ENCODE peak calls at places on chromosomes 6 and 20, in ten cellular contexts. One of them, this sample, is unnamed.
A peak's percentile ranks its signal among the peaks of the same experiment; 100 is the strongest.

GRCh38 chr6:41625442-41625841 is 12.8 kb upstream of the MDFI start:
- DNase-seq in glutamatergic neuron: no peak
- DNase-seq in lower leg skin: peak; percentile 91
- DNase-seq in H9: no peak
- DNase-seq in bronchial epithelial cell: peak; percentile 77
- DNase-seq in BE2C: no peak
- DNase-seq in cardiac muscle cell: peak; percentile 32
- DNase-seq in left ventricle myocardium inferior: peak; percentile 49
- DNase-seq in choroid plexus epithelial cell: peak; percentile 48
- DNase-seq in ovary: no peak
- DNase-seq in this sample: peak; percentile 93

GRCh38 chr20:40230486-40230885 is 458.6 kb downstream of the MAFB start:
- DNase-seq in glutamatergic neuron: no peak
- DNase-seq in lower leg skin: no peak
- DNase-seq in H9: no peak
- DNase-seq in bronchial epithelial cell: no peak
- DNase-seq in BE2C: no peak
- DNase-seq in cardiac muscle cell: no peak
- DNase-seq in left ventricle myocardium inferior: no peak
- DNase-seq in choroid plexus epithelial cell: no peak
- DNase-seq in ovary: no peak
- DNase-seq in this sample: no peak

GRCh38 chr6:81380718-81381338 is 371.7 kb downstream of the TENT5A start:
- DNase-seq in glutamatergic neuron: no peak
- DNase-seq in lower leg skin: no peak
- DNase-seq in H9: no peak
- DNase-seq in bronchial epithelial cell: no peak
- DNase-seq in BE2C: no peak
- DNase-seq in cardiac muscle cell: no peak
- DNase-seq in left ventricle myocardium inferior: no peak
- DNase-seq in choroid plexus epithelial cell: no peak
- DNase-seq in ovary: no peak
- DNase-seq in this sample: no peak

GRCh38 chr6:5093231-5094015 is 8.3 kb downstream of the PPP1R3G start:
- DNase-seq in glutamatergic neuron: no peak
- DNase-seq in lower leg skin: peak; percentile 75
- DNase-seq in H9: no peak
- DNase-seq in bronchial epithelial cell: no peak
- DNase-seq in BE2C: no peak
- DNase-seq in cardiac muscle cell: no peak
- DNase-seq in left ventricle myocardium inferior: no peak
- DNase-seq in choroid plexus epithelial cell: no peak
- DNase-seq in ovary: no peak
- DNase-seq in this sample: no peak

GRCh38 chr6:34146801-34147592 is 1.1 kb upstream of the GRM4 start:
- DNase-seq in glutamatergic neuron: no peak
- DNase-seq in lower leg skin: no peak
- DNase-seq in H9: peak; percentile 27
- DNase-seq in bronchial epithelial cell: peak; percentile 59
- DNase-seq in BE2C: no peak
- DNase-seq in cardiac muscle cell: peak; percentile 69
- DNase-seq in left ventricle myocardium inferior: no peak
- DNase-seq in choroid plexus epithelial cell: peak; percentile 14
- DNase-seq in ovary: no peak
- DNase-seq in this sample: peak; percentile 52

GRCh38 chr20:8631271-8631670 is 437.6 kb upstream of the PLCB4 start:
- DNase-seq in glutamatergic neuron: no peak
- DNase-seq in lower leg skin: no peak
- DNase-seq in H9: no peak
- DNase-seq in bronchial epithelial cell: no peak
- DNase-seq in BE2C: no peak
- DNase-seq in cardiac muscle cell: no peak
- DNase-seq in left ventricle myocardium inferior: no peak
- DNase-seq in choroid plexus epithelial cell: no peak
- DNase-seq in ovary: no peak
- DNase-seq in this sample: no peak

GRCh38 chr20:19251958-19252669 is 39.7 kb downstream of the SLC24A3 start:
- DNase-seq in glutamatergic neuron: no peak
- DNase-seq in lower leg skin: peak; percentile 60
- DNase-seq in H9: no peak
- DNase-seq in bronchial epithelial cell: no peak
- DNase-seq in BE2C: no peak
- DNase-seq in cardiac muscle cell: no peak
- DNase-seq in left ventricle myocardium inferior: no peak
- DNase-seq in choroid plexus epithelial cell: no peak
- DNase-seq in ovary: no peak
- DNase-seq in this sample: no peak

GRCh38 chr6:19322691-19323470 is 514.3 kb upstream of the ID4 start:
- DNase-seq in glutamatergic neuron: no peak
- DNase-seq in lower leg skin: no peak
- DNase-seq in H9: no peak
- DNase-seq in bronchial epithelial cell: peak; percentile 30
- DNase-seq in BE2C: no peak
- DNase-seq in cardiac muscle cell: peak; percentile 57
- DNase-seq in left ventricle myocardium inferior: no peak
- DNase-seq in choroid plexus epithelial cell: peak; percentile 60
- DNase-seq in ovary: no peak
- DNase-seq in this sample: no peak

GRCh38 chr20:9163995-9164394 is 95.1 kb downstream of the PLCB4 start:
- DNase-seq in glutamatergic neuron: no peak
- DNase-seq in lower leg skin: no peak
- DNase-seq in H9: no peak
- DNase-seq in bronchial epithelial cell: no peak
- DNase-seq in BE2C: no peak
- DNase-seq in cardiac muscle cell: no peak
- DNase-seq in left ventricle myocardium inferior: no peak
- DNase-seq in choroid plexus epithelial cell: no peak
- DNase-seq in ovary: no peak
- DNase-seq in this sample: no peak

GRCh38 chr6:143843689-143844405 is 709 bp downstream of the LTV1 start:
- DNase-seq in glutamatergic neuron: no peak
- DNase-seq in lower leg skin: no peak
- DNase-seq in H9: no peak
- DNase-seq in bronchial epithelial cell: peak; percentile 6
- DNase-seq in BE2C: no peak
- DNase-seq in cardiac muscle cell: peak; percentile 38
- DNase-seq in left ventricle myocardium inferior: no peak
- DNase-seq in choroid plexus epithelial cell: peak; percentile 26
- DNase-seq in ovary: no peak
- DNase-seq in this sample: peak; percentile 10

GRCh38 chr20:61937146-61937962 is 128.3 kb downstream of the TAF4 start:
- DNase-seq in glutamatergic neuron: no peak
- DNase-seq in lower leg skin: no peak
- DNase-seq in H9: no peak
- DNase-seq in bronchial epithelial cell: no peak
- DNase-seq in BE2C: peak; percentile 3
- DNase-seq in cardiac muscle cell: no peak
- DNase-seq in left ventricle myocardium inferior: peak; percentile 4
- DNase-seq in choroid plexus epithelial cell: no peak
- DNase-seq in ovary: peak; percentile 4
- DNase-seq in this sample: no peak

GRCh38 chr6:134452901-134453300 is 135.0 kb upstream of the SGK1 start:
- DNase-seq in glutamatergic neuron: no peak
- DNase-seq in lower leg skin: no peak
- DNase-seq in H9: no peak
- DNase-seq in bronchial epithelial cell: peak; percentile 23
- DNase-seq in BE2C: no peak
- DNase-seq in cardiac muscle cell: no peak
- DNase-seq in left ventricle myocardium inferior: no peak
- DNase-seq in choroid plexus epithelial cell: no peak
- DNase-seq in ovary: no peak
- DNase-seq in this sample: peak; percentile 25

GRCh38 chr20:8309638-8310037 is 177.6 kb downstream of the PLCB1 start:
- DNase-seq in glutamatergic neuron: no peak
- DNase-seq in lower leg skin: no peak
- DNase-seq in H9: peak; percentile 32
- DNase-seq in bronchial epithelial cell: peak; percentile 15
- DNase-seq in BE2C: no peak
- DNase-seq in cardiac muscle cell: peak; percentile 49
- DNase-seq in left ventricle myocardium inferior: no peak
- DNase-seq in choroid plexus epithelial cell: peak; percentile 55
- DNase-seq in ovary: no peak
- DNase-seq in this sample: no peak

DNA sequence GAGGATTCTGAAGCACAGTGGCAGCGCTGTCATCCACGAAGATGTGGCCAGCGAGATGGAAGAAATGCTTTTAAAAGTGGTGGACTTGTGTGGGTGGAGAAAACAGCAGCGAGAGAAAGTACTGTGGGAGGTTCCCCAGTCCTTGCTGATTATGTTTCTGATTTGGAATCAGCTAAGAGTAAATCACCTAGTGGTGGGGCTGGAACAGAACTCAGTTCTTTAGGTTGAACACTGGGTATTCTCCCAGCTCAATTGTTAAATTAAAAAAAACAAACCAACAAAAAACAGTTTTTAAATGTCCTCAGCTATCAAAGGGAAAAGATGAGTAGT is 515 bp upstream of the ZNF322 start:
- DNase-seq in glutamatergic neuron: no peak
- DNase-seq in lower leg skin: no peak
- DNase-seq in H9: no peak
- DNase-seq in bronchial epithelial cell: peak; percentile 29
- DNase-seq in BE2C: no peak
- DNase-seq in cardiac muscle cell: peak; percentile 35
- DNase-seq in left ventricle myocardium inferior: no peak
- DNase-seq in choroid plexus epithelial cell: peak; percentile 63
- DNase-seq in ovary: no peak
- DNase-seq in this sample: no peak
- TF ChIP-seq CTCF in glutamatergic neuron: no peak
- TF ChIP-seq CTCF in lower leg skin: no peak
- TF ChIP-seq CTCF in H9: peak; percentile 35
- TF ChIP-seq CTCF in bronchial epithelial cell: peak; percentile 8
- TF ChIP-seq CTCF in BE2C: peak; percentile 44
- TF ChIP-seq CTCF in cardiac muscle cell: peak; percentile 21
- TF ChIP-seq CTCF in left ventricle myocardium inferior: no peak
- TF ChIP-seq CTCF in choroid plexus epithelial cell: peak; percentile 44
- TF ChIP-seq CTCF in ovary: no peak
- TF ChIP-seq CTCF in this sample: peak; percentile 7

GRCh38 chr6:14640631-14641030 is 523.1 kb downstream of the CD83 start:
- DNase-seq in glutamatergic neuron: no peak
- DNase-seq in lower leg skin: no peak
- DNase-seq in H9: no peak
- DNase-seq in bronchial epithelial cell: no peak
- DNase-seq in BE2C: no peak
- DNase-seq in cardiac muscle cell: no peak
- DNase-seq in left ventricle myocardium inferior: no peak
- DNase-seq in choroid plexus epithelial cell: no peak
- DNase-seq in ovary: no peak
- DNase-seq in this sample: no peak

GRCh38 chr6:14641401-14641800 is 523.8 kb downstream of the CD83 start:
- DNase-seq in glutamatergic neuron: no peak
- DNase-seq in lower leg skin: no peak
- DNase-seq in H9: no peak
- DNase-seq in bronchial epithelial cell: no peak
- DNase-seq in BE2C: no peak
- DNase-seq in cardiac muscle cell: no peak
- DNase-seq in left ventricle myocardium inferior: peak; percentile 28
- DNase-seq in choroid plexus epithelial cell: no peak
- DNase-seq in ovary: no peak
- DNase-seq in this sample: no peak

GRCh38 chr6:14639983-14640599 is 522.5 kb downstream of the CD83 start:
- DNase-seq in glutamatergic neuron: no peak
- DNase-seq in lower leg skin: no peak
- DNase-seq in H9: peak; percentile 81
- DNase-seq in bronchial epithelial cell: no peak
- DNase-seq in BE2C: no peak
- DNase-seq in cardiac muscle cell: no peak
- DNase-seq in left ventricle myocardium inferior: no peak
- DNase-seq in choroid plexus epithelial cell: no peak
- DNase-seq in ovary: no peak
- DNase-seq in this sample: no peak

GRCh38 chr6:14638562-14638931 is 521.0 kb downstream of the CD83 start:
- DNase-seq in glutamatergic neuron: no peak
- DNase-seq in lower leg skin: no peak
- DNase-seq in H9: no peak
- DNase-seq in bronchial epithelial cell: no peak
- DNase-seq in BE2C: no peak
- DNase-seq in cardiac muscle cell: no peak
- DNase-seq in left ventricle myocardium inferior: no peak
- DNase-seq in choroid plexus epithelial cell: no peak
- DNase-seq in ovary: no peak
- DNase-seq in this sample: no peak

GRCh38 chr6:14638932-14639875 is 521.6 kb downstream of the CD83 start:
- DNase-seq in glutamatergic neuron: no peak
- DNase-seq in lower leg skin: no peak
- DNase-seq in H9: no peak
- DNase-seq in bronchial epithelial cell: peak; percentile 57
- DNase-seq in BE2C: no peak
- DNase-seq in cardiac muscle cell: peak; percentile 53
- DNase-seq in left ventricle myocardium inferior: peak; percentile 52
- DNase-seq in choroid plexus epithelial cell: peak; percentile 39
- DNase-seq in ovary: no peak
- DNase-seq in this sample: peak; percentile 11
- TF ChIP-seq CTCF in glutamatergic neuron: no peak
- TF ChIP-seq CTCF in lower leg skin: no peak
- TF ChIP-seq CTCF in H9: no peak
- TF ChIP-seq CTCF in bronchial epithelial cell: no peak
- TF ChIP-seq CTCF in BE2C: no peak
- TF ChIP-seq CTCF in cardiac muscle cell: no peak
- TF ChIP-seq CTCF in left ventricle myocardium inferior: peak; percentile 45
- TF ChIP-seq CTCF in choroid plexus epithelial cell: no peak
- TF ChIP-seq CTCF in ovary: no peak
- TF ChIP-seq CTCF in this sample: no peak

DNA sequence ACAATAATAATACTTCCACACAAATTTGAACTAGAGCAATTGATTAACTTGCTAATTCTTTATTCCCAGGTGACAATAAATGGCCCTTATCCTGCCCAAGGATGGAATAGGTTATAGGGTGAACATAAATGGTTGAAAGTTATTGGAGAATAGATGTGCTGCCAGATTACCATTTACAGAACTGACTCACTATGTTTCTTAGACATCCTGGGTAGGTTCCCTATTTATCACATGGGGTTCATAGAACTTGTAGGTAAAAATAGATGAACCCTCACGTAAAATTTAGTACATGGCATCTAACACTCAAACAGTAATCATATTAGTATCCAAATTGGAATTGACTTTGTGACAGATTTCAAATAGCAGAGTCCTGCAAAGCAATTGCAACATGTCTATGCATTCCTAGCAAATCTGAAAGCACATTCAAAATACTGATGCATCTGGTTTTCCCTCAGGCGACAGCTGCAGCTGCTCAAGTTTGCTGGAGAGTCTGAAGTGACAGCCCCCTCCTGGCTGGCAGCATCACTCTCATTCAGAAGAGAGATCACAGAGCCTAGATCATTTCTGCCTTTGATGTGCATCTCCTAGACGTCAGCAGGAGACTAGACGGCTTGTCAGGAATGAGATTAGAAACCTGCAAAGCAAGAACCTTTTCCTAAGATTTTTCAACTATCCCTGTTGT is 80.2 kb upstream of the RNF217 start:
- DNase-seq in glutamatergic neuron: peak; percentile 21
- DNase-seq in lower leg skin: no peak
- DNase-seq in H9: no peak
- DNase-seq in bronchial epithelial cell: peak; percentile 26
- DNase-seq in BE2C: peak; percentile 40
- DNase-seq in cardiac muscle cell: peak; percentile 75
- DNase-seq in left ventricle myocardium inferior: peak; percentile 17
- DNase-seq in choroid plexus epithelial cell: peak; percentile 74
- DNase-seq in ovary: no peak
- DNase-seq in this sample: peak; percentile 66
- TF ChIP-seq CTCF in glutamatergic neuron: no peak
- TF ChIP-seq CTCF in lower leg skin: no peak
- TF ChIP-seq CTCF in H9: no peak
- TF ChIP-seq CTCF in bronchial epithelial cell: no peak
- TF ChIP-seq CTCF in BE2C: no peak
- TF ChIP-seq CTCF in cardiac muscle cell: no peak
- TF ChIP-seq CTCF in left ventricle myocardium inferior: no peak
- TF ChIP-seq CTCF in choroid plexus epithelial cell: no peak
- TF ChIP-seq CTCF in ovary: no peak
- TF ChIP-seq CTCF in this sample: no peak

GRCh38 chr6:112144145-112144926 is 56.9 kb downstream of the FAM229B start:
- DNase-seq in glutamatergic neuron: no peak
- DNase-seq in lower leg skin: no peak
- DNase-seq in H9: no peak
- DNase-seq in bronchial epithelial cell: no peak
- DNase-seq in BE2C: peak; percentile 15
- DNase-seq in cardiac muscle cell: no peak
- DNase-seq in left ventricle myocardium inferior: no peak
- DNase-seq in choroid plexus epithelial cell: peak; percentile 26
- DNase-seq in ovary: no peak
- DNase-seq in this sample: no peak
- TF ChIP-seq CTCF in glutamatergic neuron: no peak
- TF ChIP-seq CTCF in lower leg skin: no peak
- TF ChIP-seq CTCF in H9: no peak
- TF ChIP-seq CTCF in bronchial epithelial cell: no peak
- TF ChIP-seq CTCF in BE2C: no peak
- TF ChIP-seq CTCF in cardiac muscle cell: no peak
- TF ChIP-seq CTCF in left ventricle myocardium inferior: no peak
- TF ChIP-seq CTCF in choroid plexus epithelial cell: no peak
- TF ChIP-seq CTCF in ovary: no peak
- TF ChIP-seq CTCF in this sample: no peak

This sample was measured in MCF 10A.